ENCODE peak calls at places on chromosome 2, in nine cellular contexts. J is K562, B is tibial nerve, T is H1, P is spleen, A is prostate gland, O is adrenal gland, E is fibroblast of lung, X is Panc1. Z is an unnamed sample.
A peak's percentile ranks its signal among the peaks of the same experiment; 100 is the strongest.

GRCh38 chr2:69578201-69578555 is 65.4 kb downstream of the AAK1 start:
- DNase-seq in B (no peak), X (no peak), T (no peak), O (no peak), P (no peak), A (no peak), J (no peak), E (no peak), Z (no peak)

GRCh38 chr2:199697469-199697868 is 153.5 kb downstream of the FTCDNL1 start:
- DNase-seq in O (no peak), E (no peak), A (no peak), B (no peak), T (no peak), X (no peak), J (no peak), P (no peak), Z (no peak)

GRCh38 chr2:214019229-214019972 is 391.5 kb upstream of the VWC2L start:
- DNase-seq in X (peak; percentile 81), O (peak; percentile 83), E (peak; percentile 98), P (no peak), B (no peak), J (no peak), A (no peak), T (no peak), Z (no peak)

GRCh38 chr2:151260492-151261239 is 997 bp downstream of the RBM43 start:
- DNase-seq in A (no peak), T (no peak), O (no peak), J (peak; percentile 50), X (no peak), P (no peak), E (peak; percentile 65), B (no peak), Z (no peak)

GRCh38 chr2:224982226-224982625 is 60.0 kb downstream of the DOCK10 start:
- DNase-seq in X (no peak), O (no peak), A (no peak), E (peak; percentile 66), P (no peak), B (no peak), T (no peak), J (no peak), Z (no peak)

GRCh38 chr2:1854747-1855146 is 110.4 kb upstream of the PXDN start:
- DNase-seq in E (peak; percentile 51), A (no peak), B (no peak), T (peak; percentile 34), J (peak; percentile 50), O (no peak), X (peak; percentile 4), P (no peak), Z (peak; percentile 33)

GRCh38 chr2:9166579-9167392 is 39.8 kb upstream of the ASAP2 start:
- DNase-seq in A (no peak), B (no peak), T (no peak), E (no peak), P (no peak), O (no peak), X (no peak), J (no peak), Z (no peak)

GRCh38 chr2:235087812-235088607 is 136.2 kb downstream of the SH3BP4 start:
- DNase-seq in E (peak; percentile 51), O (peak; percentile 35), A (no peak), B (peak; percentile 38), X (no peak), P (no peak), T (no peak), J (no peak), Z (no peak)

GRCh38 chr2:95728878-95729511 is 137.2 kb downstream of the TRIM43 start:
- DNase-seq in B (peak; percentile 19), T (no peak), O (peak; percentile 81), P (no peak), X (peak; percentile 80), A (peak; percentile 72), E (peak; percentile 93), J (peak; percentile 58), Z (peak; percentile 59)

GRCh38 chr2:33796511-33796910 is 197.4 kb upstream of the FAM98A start:
- DNase-seq in T (no peak), B (no peak), J (no peak), E (no peak), X (no peak), P (no peak), O (no peak), A (no peak), Z (no peak)

GRCh38 chr2:74704216-74704615 is 50.2 kb downstream of the SEMA4F start:
- DNase-seq in P (no peak), J (no peak), T (no peak), E (no peak), B (no peak), X (no peak), A (no peak), O (no peak), Z (no peak)

GRCh38 chr2:147108553-147108952 is 736.3 kb upstream of the ACVR2A start:
- DNase-seq in O (no peak), A (no peak), B (no peak), X (no peak), J (no peak), P (no peak), E (peak; percentile 9), T (no peak), Z (no peak)

DNA sequence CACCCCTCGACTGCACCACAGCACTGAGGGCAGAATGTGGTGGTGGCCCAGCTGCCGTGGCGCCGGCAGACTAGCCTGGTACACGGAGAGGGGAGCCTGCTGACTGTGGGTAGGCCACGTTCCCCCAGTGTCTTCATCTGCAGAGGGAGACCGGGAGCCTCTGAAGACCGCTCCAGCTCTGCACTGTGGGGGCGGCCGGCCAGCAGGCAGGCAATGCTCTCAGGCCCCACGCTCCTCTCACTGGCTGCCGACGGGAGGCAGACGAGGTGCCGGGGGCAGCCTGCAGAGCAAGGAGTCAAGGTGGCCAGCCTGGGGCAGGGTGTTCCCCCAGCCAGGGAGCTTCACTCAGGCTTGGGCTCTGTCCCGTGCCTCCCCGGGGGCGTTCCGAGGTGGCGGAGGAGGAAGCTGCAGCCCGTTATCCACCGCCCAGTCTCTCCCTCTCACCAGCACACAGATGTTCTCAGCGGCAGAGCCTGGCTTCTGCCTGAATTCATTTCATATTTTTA is 88.0 kb downstream of the HDAC4 start:
- DNase-seq in J (no peak), A (no peak), P (peak; percentile 77), B (no peak), E (no peak), O (peak; percentile 26), X (no peak), T (no peak), Z (no peak)
- TF ChIP-seq CTCF in J (no peak), A (no peak), P (no peak), B (no peak), E (no peak), O (no peak), X (no peak), T (no peak), Z (no peak)

GRCh38 chr2:181891258-181891965 is at the start of gene ITPRID2:
- DNase-seq in J (peak; percentile 95), X (no peak), T (peak; percentile 43), E (peak; percentile 90), B (peak; percentile 74), O (peak; percentile 89), A (peak; percentile 86), P (no peak), Z (peak; percentile 73)
- TF ChIP-seq CTCF in J (peak; percentile 9), X (peak; percentile 26), T (peak; percentile 14), E (peak; percentile 8), B (peak; percentile 50), O (peak; percentile 56), A (peak; percentile 50), P (no peak), Z (no peak)

GRCh38 chr2:177239053-177239452 is 25.5 kb downstream of the NFE2L2 start:
- DNase-seq in A (no peak), J (no peak), P (no peak), O (no peak), E (no peak), B (no peak), X (no peak), T (no peak), Z (no peak)

GRCh38 chr2:177234267-177234666 is 21.7 kb downstream of the HNRNPA3 start:
- DNase-seq in A (no peak), P (no peak), E (no peak), O (no peak), T (no peak), J (no peak), B (no peak), X (no peak), Z (no peak)

GRCh38 chr2:177237932-177238331 is 25.3 kb downstream of the HNRNPA3 start:
- DNase-seq in X (no peak), P (no peak), O (no peak), J (no peak), T (no peak), A (no peak), E (no peak), B (no peak), Z (no peak)

GRCh38 chr2:177232098-177232704 is 19.6 kb downstream of the HNRNPA3 start:
- DNase-seq in E (no peak), A (no peak), T (no peak), X (no peak), O (no peak), J (no peak), P (no peak), B (no peak), Z (no peak)

DNA sequence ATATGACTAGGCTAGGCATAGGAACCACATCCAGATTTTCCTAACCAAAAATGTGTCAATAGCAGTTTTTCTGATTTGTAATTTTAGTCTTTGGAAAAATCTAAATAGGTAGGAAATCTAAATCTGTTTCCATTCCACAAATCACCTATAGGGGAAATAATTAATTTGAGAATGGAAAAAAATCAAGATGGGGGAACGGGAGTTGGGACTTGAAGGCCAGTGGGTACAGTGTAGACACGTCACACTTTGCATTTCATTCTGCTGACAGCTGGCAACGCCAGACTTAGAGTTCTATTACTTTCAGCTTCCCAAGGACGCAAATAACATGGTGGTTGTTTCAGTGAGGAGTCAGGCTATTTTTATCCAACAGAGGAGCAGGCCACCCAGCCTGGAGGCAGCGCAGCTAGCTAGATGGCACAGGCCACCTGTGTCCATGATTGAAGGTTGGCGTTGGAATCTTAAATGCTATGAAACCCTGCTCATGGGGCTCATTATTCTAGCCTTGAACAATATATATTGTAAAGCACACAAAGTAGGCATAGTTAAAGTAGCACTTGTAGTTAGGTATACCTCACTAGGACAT is 23.4 kb downstream of the HNRNPA3 start:
- DNase-seq in A (no peak), P (no peak), O (peak; percentile 60), B (no peak), J (no peak), T (no peak), X (no peak), E (no peak), Z (no peak)
- TF ChIP-seq CTCF in A (no peak), P (no peak), O (peak; percentile 22), B (no peak), J (no peak), T (no peak), X (no peak), E (no peak), Z (no peak)

DNA sequence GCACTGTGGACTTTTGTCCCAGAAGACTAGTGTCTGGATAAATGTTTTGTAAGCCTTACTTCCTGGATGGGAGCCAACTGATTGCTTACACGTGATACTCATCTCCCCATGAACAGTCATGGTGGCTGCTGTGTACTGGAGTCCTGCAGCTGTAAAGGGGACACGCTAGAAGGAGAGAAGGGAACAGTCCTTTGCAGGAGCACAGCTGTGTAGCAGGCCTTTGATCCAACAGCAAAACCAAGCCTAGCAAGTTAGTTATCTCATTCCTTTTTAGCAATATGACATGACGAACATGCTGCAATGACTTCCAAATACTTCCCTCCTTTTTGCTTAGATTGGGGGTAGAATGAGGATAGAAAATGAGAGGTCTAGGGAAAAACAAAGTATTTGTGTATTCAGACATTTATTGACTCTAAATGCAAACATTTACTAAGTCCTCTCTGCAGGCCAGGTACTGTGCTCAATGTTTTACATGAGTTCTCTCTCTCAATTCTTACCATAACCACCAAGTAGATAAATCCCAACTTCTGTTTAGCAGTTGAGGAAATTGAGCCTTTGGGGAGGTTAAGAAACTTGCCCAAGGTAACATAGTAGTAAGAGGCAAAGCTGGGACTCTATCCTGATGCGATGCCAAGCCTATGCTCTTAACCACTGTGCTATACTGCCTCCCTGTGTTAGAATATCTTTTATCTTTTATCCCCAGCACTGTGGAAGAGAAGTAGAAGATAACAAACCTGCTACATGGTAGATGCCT is 55.4 kb upstream of the CD28 start:
- DNase-seq in B (no peak), T (no peak), X (peak; percentile 57), J (peak; percentile 26), O (peak; percentile 31), E (peak; percentile 75), P (no peak), A (peak; percentile 56), Z (no peak)
- TF ChIP-seq CTCF in B (peak; percentile 33), T (peak; percentile 44), X (no peak), J (no peak), O (peak; percentile 52), E (peak; percentile 29), P (peak; percentile 29), A (peak; percentile 66), Z (peak; percentile 39)